ENCODE peak calls at places on chromosome X, in six cellular contexts. One of them, this sample, is unnamed.

GRCh38 chrX:37746268-37746931 is 33.5 kb upstream of the CYBB start:
- DNase-seq in ecto neural progenitor cell: no peak
- DNase-seq in activated T-cell treated with anti-CD3 and anti-CD28 coated beads for 4 hours: no peak
- DNase-seq in COR-L47: no peak
- DNase-seq in ELR: peak; percentile 8
- DNase-seq in Ammon's horn: no peak
- DNase-seq in this sample: no peak

GRCh38 chrX:103635436-103635835 is 6.7 kb downstream of the TCEAL1 start:
- DNase-seq in ecto neural progenitor cell: no peak
- DNase-seq in activated T-cell treated with anti-CD3 and anti-CD28 coated beads for 4 hours: no peak
- DNase-seq in COR-L47: no peak
- DNase-seq in ELR: peak; percentile 24
- DNase-seq in Ammon's horn: no peak
- DNase-seq in this sample: no peak

GRCh38 chrX:102659790-102660757 is 8.8 kb downstream of the GPRASP1 start:
- DNase-seq in ecto neural progenitor cell: peak; percentile 86
- DNase-seq in activated T-cell treated with anti-CD3 and anti-CD28 coated beads for 4 hours: peak; percentile 79
- DNase-seq in COR-L47: peak; percentile 41
- DNase-seq in ELR: peak; percentile 70
- DNase-seq in Ammon's horn: peak; percentile 87
- DNase-seq in this sample: peak; percentile 92

GRCh38 chrX:53715336-53715924 is 28.9 kb upstream of the HUWE1 start:
- DNase-seq in ecto neural progenitor cell: no peak
- DNase-seq in activated T-cell treated with anti-CD3 and anti-CD28 coated beads for 4 hours: no peak
- DNase-seq in COR-L47: no peak
- DNase-seq in ELR: no peak
- DNase-seq in Ammon's horn: no peak
- DNase-seq in this sample: no peak

GRCh38 chrX:118847676-118848075 is 24.1 kb downstream of the ZCCHC12 start:
- DNase-seq in ecto neural progenitor cell: no peak
- DNase-seq in activated T-cell treated with anti-CD3 and anti-CD28 coated beads for 4 hours: no peak
- DNase-seq in COR-L47: peak; percentile 48
- DNase-seq in ELR: peak; percentile 60
- DNase-seq in Ammon's horn: peak; percentile 43
- DNase-seq in this sample: peak; percentile 36

GRCh38 chrX:13250831-13251612 is 68.8 kb downstream of the ATXN3L start:
- DNase-seq in ecto neural progenitor cell: no peak
- DNase-seq in activated T-cell treated with anti-CD3 and anti-CD28 coated beads for 4 hours: no peak
- DNase-seq in COR-L47: no peak
- DNase-seq in ELR: peak; percentile 10
- DNase-seq in Ammon's horn: peak; percentile 31
- DNase-seq in this sample: peak; percentile 48

GRCh38 chrX:100447563-100448397 is 37.7 kb upstream of the PCDH19 start:
- DNase-seq in ecto neural progenitor cell: peak; percentile 64
- DNase-seq in activated T-cell treated with anti-CD3 and anti-CD28 coated beads for 4 hours: no peak
- DNase-seq in COR-L47: no peak
- DNase-seq in ELR: peak; percentile 33
- DNase-seq in Ammon's horn: peak; percentile 13
- DNase-seq in this sample: peak; percentile 17

GRCh38 chrX:150364347-150365050 is 1.4 kb downstream of the MAMLD1 start:
- DNase-seq in ecto neural progenitor cell: peak; percentile 64
- DNase-seq in activated T-cell treated with anti-CD3 and anti-CD28 coated beads for 4 hours: no peak
- DNase-seq in COR-L47: no peak
- DNase-seq in ELR: peak; percentile 45
- DNase-seq in Ammon's horn: no peak
- DNase-seq in this sample: peak; percentile 7

GRCh38 chrX:22237479-22237878 is 35.2 kb upstream of the CBLL2 start:
- DNase-seq in ecto neural progenitor cell: no peak
- DNase-seq in activated T-cell treated with anti-CD3 and anti-CD28 coated beads for 4 hours: no peak
- DNase-seq in COR-L47: no peak
- DNase-seq in ELR: no peak
- DNase-seq in Ammon's horn: no peak
- DNase-seq in this sample: no peak

GRCh38 chrX:10089378-10089795 is 67.4 kb upstream of the CLCN4 start:
- DNase-seq in ecto neural progenitor cell: no peak
- DNase-seq in activated T-cell treated with anti-CD3 and anti-CD28 coated beads for 4 hours: no peak
- DNase-seq in COR-L47: no peak
- DNase-seq in ELR: no peak
- DNase-seq in Ammon's horn: no peak
- DNase-seq in this sample: no peak

GRCh38 chrX:41688154-41688553 is 619 bp upstream of the GPR34 start:
- DNase-seq in ecto neural progenitor cell: no peak
- DNase-seq in activated T-cell treated with anti-CD3 and anti-CD28 coated beads for 4 hours: no peak
- DNase-seq in COR-L47: no peak
- DNase-seq in ELR: no peak
- DNase-seq in Ammon's horn: no peak
- DNase-seq in this sample: no peak

GRCh38 chrX:72305286-72306084 is at the start of gene CITED1:
- DNase-seq in ecto neural progenitor cell: peak; percentile 49
- DNase-seq in activated T-cell treated with anti-CD3 and anti-CD28 coated beads for 4 hours: no peak
- DNase-seq in COR-L47: no peak
- DNase-seq in ELR: peak; percentile 33
- DNase-seq in Ammon's horn: no peak
- DNase-seq in this sample: no peak

GRCh38 chrX:107429090-107429489 is 20.4 kb upstream of the FRMPD3 start:
- DNase-seq in ecto neural progenitor cell: no peak
- DNase-seq in activated T-cell treated with anti-CD3 and anti-CD28 coated beads for 4 hours: no peak
- DNase-seq in COR-L47: peak; percentile 18
- DNase-seq in ELR: peak; percentile 36
- DNase-seq in Ammon's horn: no peak
- DNase-seq in this sample: no peak

GRCh38 chrX:30679369-30679768 is 26.1 kb downstream of the GK start:
- DNase-seq in ecto neural progenitor cell: no peak
- DNase-seq in activated T-cell treated with anti-CD3 and anti-CD28 coated beads for 4 hours: no peak
- DNase-seq in COR-L47: no peak
- DNase-seq in ELR: no peak
- DNase-seq in Ammon's horn: no peak
- DNase-seq in this sample: no peak

GRCh38 chrX:53166103-53166502 is 58.9 kb downstream of the KDM5C start:
- DNase-seq in ecto neural progenitor cell: no peak
- DNase-seq in activated T-cell treated with anti-CD3 and anti-CD28 coated beads for 4 hours: no peak
- DNase-seq in COR-L47: no peak
- DNase-seq in ELR: no peak
- DNase-seq in Ammon's horn: no peak
- DNase-seq in this sample: no peak

GRCh38 chrX:21744721-21745120 is 13.2 kb downstream of the SMPX start:
- DNase-seq in ecto neural progenitor cell: no peak
- DNase-seq in activated T-cell treated with anti-CD3 and anti-CD28 coated beads for 4 hours: no peak
- DNase-seq in COR-L47: no peak
- DNase-seq in ELR: no peak
- DNase-seq in Ammon's horn: no peak
- DNase-seq in this sample: no peak

GRCh38 chrX:130171446-130172126 is at the start of gene RAB33A:
- DNase-seq in ecto neural progenitor cell: peak; percentile 58
- DNase-seq in activated T-cell treated with anti-CD3 and anti-CD28 coated beads for 4 hours: no peak
- DNase-seq in COR-L47: peak; percentile 30
- DNase-seq in ELR: peak; percentile 41
- DNase-seq in Ammon's horn: peak; percentile 83
- DNase-seq in this sample: no peak

GRCh38 chrX:136272325-136272724 is 21.1 kb upstream of the MAP7D3 start:
- DNase-seq in ecto neural progenitor cell: no peak
- DNase-seq in activated T-cell treated with anti-CD3 and anti-CD28 coated beads for 4 hours: no peak
- DNase-seq in COR-L47: no peak
- DNase-seq in ELR: peak; percentile 23
- DNase-seq in Ammon's horn: no peak
- DNase-seq in this sample: no peak

GRCh38 chrX:51395807-51396728 is 63.4 kb downstream of the NUDT10 start:
- DNase-seq in ecto neural progenitor cell: peak; percentile 50
- DNase-seq in activated T-cell treated with anti-CD3 and anti-CD28 coated beads for 4 hours: peak; percentile 30
- DNase-seq in COR-L47: no peak
- DNase-seq in ELR: no peak
- DNase-seq in Ammon's horn: peak; percentile 13
- DNase-seq in this sample: no peak

GRCh38 chrX:25049347-25049746 is 33.6 kb upstream of the ARX start:
- DNase-seq in ecto neural progenitor cell: no peak
- DNase-seq in activated T-cell treated with anti-CD3 and anti-CD28 coated beads for 4 hours: no peak
- DNase-seq in COR-L47: no peak
- DNase-seq in ELR: peak; percentile 6
- DNase-seq in Ammon's horn: no peak
- DNase-seq in this sample: no peak

GRCh38 chrX:48711929-48712505 is 15.5 kb downstream of the SUV39H1 start:
- DNase-seq in ecto neural progenitor cell: no peak
- DNase-seq in activated T-cell treated with anti-CD3 and anti-CD28 coated beads for 4 hours: no peak
- DNase-seq in COR-L47: no peak
- DNase-seq in ELR: no peak
- DNase-seq in Ammon's horn: no peak
- DNase-seq in this sample: no peak

GRCh38 chrX:48897157-48897620 is 379 bp downstream of the TIMM17B start:
- DNase-seq in ecto neural progenitor cell: peak; percentile 84
- DNase-seq in activated T-cell treated with anti-CD3 and anti-CD28 coated beads for 4 hours: no peak
- DNase-seq in COR-L47: peak; percentile 80
- DNase-seq in ELR: peak; percentile 86
- DNase-seq in Ammon's horn: peak; percentile 57
- DNase-seq in this sample: peak; percentile 60

GRCh38 chrX:131216828-131217227 is 72.3 kb downstream of the IGSF1 start:
- DNase-seq in ecto neural progenitor cell: no peak
- DNase-seq in activated T-cell treated with anti-CD3 and anti-CD28 coated beads for 4 hours: no peak
- DNase-seq in COR-L47: no peak
- DNase-seq in ELR: no peak
- DNase-seq in Ammon's horn: no peak
- DNase-seq in this sample: no peak

GRCh38 chrX:96685205-96686099 is 810 bp downstream of the DIAPH2 start:
- DNase-seq in ecto neural progenitor cell: peak; percentile 56
- DNase-seq in activated T-cell treated with anti-CD3 and anti-CD28 coated beads for 4 hours: no peak
- DNase-seq in COR-L47: no peak
- DNase-seq in ELR: peak; percentile 64
- DNase-seq in Ammon's horn: peak; percentile 29
- DNase-seq in this sample: no peak

GRCh38 chrX:65196758-65197371 is 220.6 kb upstream of the ZC4H2 start:
- DNase-seq in ecto neural progenitor cell: peak; percentile 72
- DNase-seq in activated T-cell treated with anti-CD3 and anti-CD28 coated beads for 4 hours: no peak
- DNase-seq in COR-L47: no peak
- DNase-seq in ELR: peak; percentile 0
- DNase-seq in Ammon's horn: peak; percentile 2
- DNase-seq in this sample: peak; percentile 10

GRCh38 chrX:843306-843705 is 212.7 kb downstream of the SHOX start:
- DNase-seq in ecto neural progenitor cell: no peak
- DNase-seq in activated T-cell treated with anti-CD3 and anti-CD28 coated beads for 4 hours: no peak
- DNase-seq in COR-L47: no peak
- DNase-seq in ELR: no peak
- DNase-seq in Ammon's horn: no peak
- DNase-seq in this sample: no peak

GRCh38 chrX:150155396-150156048 is 207.6 kb upstream of the MAMLD1 start:
- DNase-seq in ecto neural progenitor cell: no peak
- DNase-seq in activated T-cell treated with anti-CD3 and anti-CD28 coated beads for 4 hours: no peak
- DNase-seq in COR-L47: no peak
- DNase-seq in ELR: peak; percentile 78
- DNase-seq in Ammon's horn: no peak
- DNase-seq in this sample: no peak

GRCh38 chrX:150361070-150361776 is 1.9 kb upstream of the MAMLD1 start:
- DNase-seq in ecto neural progenitor cell: peak; percentile 53
- DNase-seq in activated T-cell treated with anti-CD3 and anti-CD28 coated beads for 4 hours: no peak
- DNase-seq in COR-L47: no peak
- DNase-seq in ELR: peak; percentile 27
- DNase-seq in Ammon's horn: no peak
- DNase-seq in this sample: no peak

GRCh38 chrX:68684919-68685304 is 37.4 kb downstream of the STARD8 start:
- DNase-seq in ecto neural progenitor cell: no peak
- DNase-seq in activated T-cell treated with anti-CD3 and anti-CD28 coated beads for 4 hours: no peak
- DNase-seq in COR-L47: no peak
- DNase-seq in ELR: no peak
- DNase-seq in Ammon's horn: no peak
- DNase-seq in this sample: no peak

GRCh38 chrX:155148724-155149537 is 67.3 kb upstream of the VBP1 start:
- DNase-seq in ecto neural progenitor cell: no peak
- DNase-seq in activated T-cell treated with anti-CD3 and anti-CD28 coated beads for 4 hours: peak; percentile 4
- DNase-seq in COR-L47: no peak
- DNase-seq in ELR: peak; percentile 44
- DNase-seq in Ammon's horn: peak; percentile 1
- DNase-seq in this sample: peak; percentile 37

GRCh38 chrX:140346711-140347110 is 158.2 kb downstream of the SOX3 start:
- DNase-seq in ecto neural progenitor cell: no peak
- DNase-seq in activated T-cell treated with anti-CD3 and anti-CD28 coated beads for 4 hours: no peak
- DNase-seq in COR-L47: no peak
- DNase-seq in ELR: peak; percentile 59
- DNase-seq in Ammon's horn: no peak
- DNase-seq in this sample: no peak

GRCh38 chrX:130975947-130976346 is 72.9 kb upstream of the ENOX2 start:
- DNase-seq in ecto neural progenitor cell: no peak
- DNase-seq in activated T-cell treated with anti-CD3 and anti-CD28 coated beads for 4 hours: no peak
- DNase-seq in COR-L47: no peak
- DNase-seq in ELR: peak; percentile 67
- DNase-seq in Ammon's horn: peak; percentile 55
- DNase-seq in this sample: no peak